ENCODE peak calls at places on chromosomes 13 and 19, in ten cellular contexts. X is osteoblast; A is brain microvascular endothelial cell; D is lower lobe of right lung; F is A549; Z is IMR-90; J is colonic mucosa; N is fibroblast of lung; K is pancreas; U is CD8-positive, alpha-beta T cell. G is an unnamed sample.

GRCh38 chr13:111035861-111036260 is 79.2 kb upstream of the ARHGEF7 start:
- DNase-seq in Z (no peak), K (no peak), X (no peak), U (no peak), N (no peak), F (no peak), A (no peak), D (no peak), J (no peak), G (no peak)

GRCh38 chr19:6292006-6292405 is 12.2 kb upstream of the MLLT1 start:
- DNase-seq in K (no peak), X (no peak), A (no peak), N (peak; percentile 15), D (no peak), Z (no peak), J (no peak), F (no peak), U (no peak), G (peak; percentile 9)

GRCh38 chr13:104854007-104854406 is 1681.5 kb downstream of the EFNB2 start:
- DNase-seq in F (peak; percentile 15), N (no peak), X (no peak), D (no peak), Z (no peak), J (no peak), U (no peak), K (no peak), A (no peak), G (no peak)

GRCh38 chr13:111398196-111398595 is 77.8 kb downstream of the TEX29 start:
- DNase-seq in J (no peak), K (no peak), U (no peak), X (no peak), A (no peak), F (no peak), Z (no peak), D (no peak), N (no peak), G (no peak)

GRCh38 chr19:30214651-30215051 is 157.5 kb upstream of the ZNF536 start:
- DNase-seq in K (no peak), X (no peak), Z (no peak), U (no peak), J (no peak), A (no peak), D (no peak), F (no peak), N (no peak), G (no peak)

GRCh38 chr19:23971598-23971997 is 56.9 kb downstream of the ZNF726 start:
- DNase-seq in K (no peak), X (no peak), Z (no peak), D (no peak), U (no peak), A (no peak), J (no peak), N (no peak), F (no peak), G (no peak)

GRCh38 chr19:57244513-57244912 is 4.1 kb downstream of the ZNF805 start:
- DNase-seq in Z (no peak), A (no peak), D (no peak), N (no peak), X (no peak), K (no peak), J (no peak), F (no peak), U (no peak), G (no peak)

GRCh38 chr13:114038900-114039299 is 65.0 kb upstream of the C13orf46 start:
- DNase-seq in X (no peak), N (no peak), K (no peak), A (no peak), F (no peak), U (no peak), D (no peak), J (no peak), Z (no peak), G (no peak)

GRCh38 chr13:109626386-109627171 is 159.8 kb downstream of the IRS2 start:
- DNase-seq in F (no peak), D (no peak), Z (no peak), A (no peak), N (no peak), J (no peak), X (no peak), K (no peak), U (no peak), G (no peak)

GRCh38 chr13:28718186-28718537 is 608 bp downstream of the SLC46A3 start:
- DNase-seq in D (no peak), A (no peak), J (no peak), N (peak; percentile 24), Z (peak; percentile 12), K (no peak), U (no peak), X (no peak), F (no peak), G (no peak)

GRCh38 chr13:100674363-100674847 is at the start of gene TMTC4:
- DNase-seq in X (no peak), K (no peak), D (no peak), N (no peak), J (no peak), U (no peak), A (no peak), Z (no peak), F (peak; percentile 10), G (no peak)

GRCh38 chr19:12295191-12295590 is 508 bp upstream of the ZNF44 start:
- DNase-seq in D (no peak), F (no peak), J (no peak), K (no peak), U (no peak), N (no peak), Z (no peak), X (peak; percentile 44), A (no peak), G (no peak)

GRCh38 chr13:39618546-39618945 is 15.6 kb upstream of the LHFPL6 start:
- DNase-seq in U (no peak), D (no peak), J (no peak), A (no peak), N (no peak), X (no peak), Z (no peak), K (no peak), F (no peak), G (no peak)

GRCh38 chr19:3463959-3464796 is 16.1 kb downstream of the SMIM24 start:
- DNase-seq in Z (no peak), U (no peak), D (no peak), J (no peak), X (peak; percentile 87), A (no peak), F (no peak), K (no peak), N (no peak), G (no peak)

GRCh38 chr19:39676004-39676403 is 20.3 kb downstream of the LGALS16 start:
- DNase-seq in F (peak; percentile 37), K (no peak), X (no peak), D (no peak), A (no peak), N (no peak), U (no peak), Z (no peak), J (no peak), G (no peak)

GRCh38 chr13:73450583-73450982 is 391.8 kb downstream of the KLF5 start:
- DNase-seq in N (no peak), F (peak; percentile 17), J (no peak), D (no peak), U (no peak), K (no peak), X (no peak), Z (peak; percentile 1), A (no peak), G (no peak)

DNA sequence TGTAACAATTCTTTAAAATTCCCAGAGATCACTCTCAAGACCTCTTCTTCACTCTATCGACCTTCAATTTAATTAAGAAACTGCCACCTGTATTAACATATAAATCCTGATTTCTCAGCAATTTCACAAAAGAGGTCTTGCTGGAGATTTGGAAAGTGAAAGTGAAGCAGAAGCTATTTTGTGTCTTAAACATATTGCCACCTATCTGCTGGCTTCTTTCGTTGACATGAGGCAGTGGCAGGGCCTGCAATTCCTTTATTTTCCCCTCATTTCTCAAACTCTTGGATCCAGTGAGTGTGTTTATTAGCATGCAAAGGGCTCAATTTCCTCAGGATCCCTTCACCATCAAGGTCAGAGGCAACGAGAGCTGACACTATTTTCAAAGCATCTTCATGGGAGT is 780.2 kb upstream of the SLITRK1 start:
- DNase-seq in Z (no peak), K (no peak), N (no peak), D (no peak), J (no peak), A (no peak), F (no peak), X (no peak), U (no peak), G (no peak)
- H3K4me3 ChIP-seq in Z (no peak overlapping the region), K (no peak overlapping the region), N (no peak overlapping the region), D (no peak overlapping the region), J (no peak overlapping the region), A (no peak overlapping the region), F (no peak overlapping the region), X (no peak overlapping the region), U (no peak overlapping the region), G (no peak overlapping the region)

GRCh38 chr13:75760182-75760981 is 124.3 kb downstream of the LMO7 start:
- DNase-seq in Z (peak; percentile 33), J (peak; percentile 81), N (peak; percentile 35), U (peak; percentile 10), X (peak; percentile 25), D (peak; percentile 61), F (peak; percentile 75), K (peak; percentile 53), A (no peak), G (no peak)
- H3K4me3 ChIP-seq in Z (no peak overlapping the region), J (peak overlapping the region; percentile 30), N (peak overlapping the region; percentile 33), U (peak overlapping the region; percentile 32), X (peak overlapping the region; percentile 42), D (peak overlapping the region; percentile 47), F (peak overlapping the region; percentile 48), K (peak overlapping the region; percentile 29), A (no peak overlapping the region), G (no peak overlapping the region)

GRCh38 chr19:53980553-53981407 is 10.7 kb upstream of the CACNG6 start:
- DNase-seq in Z (peak; percentile 19), X (peak; percentile 86), A (peak; percentile 70), U (no peak), J (peak; percentile 35), K (no peak), N (peak; percentile 4), F (peak; percentile 99), D (no peak), G (no peak)
- H3K4me3 ChIP-seq in Z (peak overlapping the region; percentile 6), X (peak overlapping the region; percentile 61), A (peak overlapping the region; percentile 39), U (no peak overlapping the region), J (no peak overlapping the region), K (no peak overlapping the region), N (no peak overlapping the region), F (peak overlapping the region; percentile 69), D (peak overlapping the region; percentile 35), G (no peak overlapping the region)

DNA sequence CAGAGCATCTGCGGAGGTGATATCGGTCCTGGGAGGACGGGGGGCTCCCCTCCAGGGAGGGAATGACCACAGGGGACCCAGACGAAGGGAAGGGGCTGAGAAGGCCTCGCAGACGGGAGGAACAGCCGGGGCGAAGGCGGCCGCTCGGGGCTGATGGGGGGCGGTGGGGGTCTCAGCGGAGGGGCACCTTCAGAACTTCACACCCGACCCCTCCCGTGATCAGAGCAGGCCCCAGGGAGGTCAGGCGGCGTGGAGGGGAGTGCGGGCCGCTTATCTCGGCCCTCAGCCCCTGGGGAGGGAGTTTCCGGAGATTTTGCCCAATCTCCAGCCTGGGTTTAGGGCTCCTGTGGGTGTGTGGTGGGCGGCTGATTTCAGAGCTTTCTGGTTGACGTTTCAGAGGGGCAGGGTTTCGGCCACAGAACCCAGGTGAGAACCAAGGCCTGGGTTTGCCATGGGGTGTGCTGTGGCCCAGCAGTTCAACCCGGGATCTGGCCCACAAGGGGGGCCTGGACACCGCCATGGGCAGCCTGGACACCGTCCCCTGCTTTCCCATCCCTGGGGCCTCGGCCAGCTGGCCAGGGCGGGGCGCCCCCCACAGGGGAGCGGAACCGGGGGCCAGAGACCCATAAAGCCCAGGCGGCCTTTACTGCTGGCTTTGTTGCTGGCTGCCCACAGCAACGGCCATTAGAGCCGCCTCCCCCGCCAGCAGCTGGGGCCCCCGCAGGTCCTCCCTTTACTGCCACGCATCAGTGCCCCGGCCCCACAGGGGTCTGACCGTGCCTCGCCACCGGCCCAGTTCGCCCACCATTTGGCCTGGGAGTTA is 29.0 kb downstream of the ARID3A start:
- DNase-seq in U (no peak), N (no peak), X (no peak), F (no peak), J (no peak), D (no peak), Z (no peak), K (no peak), A (no peak), G (no peak)
- H3K4me3 ChIP-seq in U (no peak overlapping the region), N (no peak overlapping the region), X (no peak overlapping the region), F (no peak overlapping the region), J (no peak overlapping the region), D (no peak overlapping the region), Z (no peak overlapping the region), K (no peak overlapping the region), A (no peak overlapping the region), G (no peak overlapping the region)

G was measured in Jurkat, Clone E6-1.